ENCODE peak calls at places on chromosomes 4 and X, in five cellular contexts. B is IMR-90, R is H9, U is neuronal stem cell, V is H1. Z is an unnamed sample.

GRCh38 chrX:24643116-24643515 is 4.0 kb downstream of the PCYT1B start:
- DNase-seq in B (no peak), R (no peak), U (no peak), V (no peak), Z (peak; percentile 3)

GRCh38 chr4:32929738-32930688 is 2209.8 kb downstream of the PCDH7 start:
- DNase-seq in B (no peak), R (no peak), U (no peak), V (no peak), Z (no peak)

GRCh38 chrX:16867947-16868346 is 2.2 kb downstream of the RBBP7 start:
- DNase-seq in B (no peak), R (no peak), U (no peak), V (no peak), Z (no peak)

GRCh38 chrX:57752866-57753265 is 72.8 kb upstream of the NLRP2B start:
- DNase-seq in B (no peak), R (peak; percentile 29), U (no peak), V (no peak), Z (peak; percentile 6)

GRCh38 chrX:22063284-22063683 is 31.2 kb downstream of the PHEX start:
- DNase-seq in B (no peak), R (no peak), U (peak; percentile 12), V (no peak), Z (no peak)

GRCh38 chr4:38815879-38816782 is 11.5 kb upstream of the TLR1 start:
- DNase-seq in B (peak; percentile 77), R (no peak), U (no peak), V (no peak), Z (no peak)

GRCh38 chr4:22515145-22515887 is 550 bp downstream of the ADGRA3 start:
- DNase-seq in B (peak; percentile 64), R (peak; percentile 71), U (peak; percentile 60), V (no peak), Z (peak; percentile 88)

GRCh38 chr4:159871141-159871540 is 768.3 kb downstream of the RAPGEF2 start:
- DNase-seq in B (no peak), R (no peak), U (no peak), V (no peak), Z (no peak)

GRCh38 chr4:86035688-86036087 is 324.2 kb downstream of the MAPK10 start:
- DNase-seq in B (peak; percentile 80), R (no peak), U (no peak), V (no peak), Z (no peak)

GRCh38 chr4:150164956-150165355 is 86.7 kb downstream of the DCLK2 start:
- DNase-seq in B (no peak), R (no peak), U (no peak), V (no peak), Z (no peak)

GRCh38 chrX:17014216-17014615 is 67.8 kb downstream of the REPS2 start:
- DNase-seq in B (no peak), R (no peak), U (no peak), V (no peak), Z (peak; percentile 63)

GRCh38 chr4:149264093-149264733 is 551.4 kb downstream of the IQCM start:
- DNase-seq in B (peak; percentile 74), R (peak; percentile 46), U (peak; percentile 26), V (no peak), Z (peak; percentile 73)

GRCh38 chrX:20913760-20914159 is 460.5 kb upstream of the CNKSR2 start:
- DNase-seq in B (no peak), R (peak; percentile 27), U (peak; percentile 41), V (no peak), Z (peak; percentile 36)

GRCh38 chr4:25955705-25956104 is 41.7 kb downstream of the SMIM20 start:
- DNase-seq in B (no peak), R (no peak), U (no peak), V (no peak), Z (peak; percentile 84)

GRCh38 chr4:129239088-129239487 is 143.1 kb downstream of the C4orf33 start:
- DNase-seq in B (no peak), R (no peak), U (no peak), V (no peak), Z (no peak)

GRCh38 chr4:176769519-176769918 is 23.2 kb downstream of the VEGFC start:
- DNase-seq in B (peak; percentile 99), R (no peak), U (no peak), V (no peak), Z (no peak)

GRCh38 chrX:108584617-108585211 is 145.1 kb downstream of the COL4A5 start:
- DNase-seq in B (no peak), R (peak; percentile 52), U (peak; percentile 1), V (no peak), Z (peak; percentile 46)

GRCh38 chr4:152591361-152591760 is 55.5 kb upstream of the FBXW7 start:
- DNase-seq in B (peak; percentile 11), R (peak; percentile 85), U (peak; percentile 31), V (peak; percentile 33), Z (peak; percentile 90)

GRCh38 chrX:106168107-106168506 is at the start of gene PWWP3B:
- DNase-seq in B (no peak), R (peak; percentile 62), U (peak; percentile 26), V (peak; percentile 7), Z (peak; percentile 72)

GRCh38 chr4:6468376-6468775 is 4.0 kb downstream of the PPP2R2C start:
- DNase-seq in B (no peak), R (no peak), U (no peak), V (no peak), Z (no peak)

GRCh38 chr4:96649536-96649935 is 809.6 kb downstream of the PDHA2 start:
- DNase-seq in B (no peak), R (no peak), U (no peak), V (no peak), Z (no peak)

GRCh38 chr4:15400276-15400675 is 27.6 kb upstream of the C1QTNF7 start:
- DNase-seq in B (no peak), R (no peak), U (no peak), V (no peak), Z (no peak)

GRCh38 chr4:184310171-184310567 is 92.5 kb upstream of the ENPP6 start:
- DNase-seq in B (no peak), R (peak; percentile 62), U (no peak), V (no peak), Z (peak; percentile 55)

GRCh38 chrX:150429577-150429976 is 66.5 kb downstream of the MAMLD1 start:
- DNase-seq in B (peak; percentile 86), R (no peak), U (no peak), V (no peak), Z (no peak)

DNA sequence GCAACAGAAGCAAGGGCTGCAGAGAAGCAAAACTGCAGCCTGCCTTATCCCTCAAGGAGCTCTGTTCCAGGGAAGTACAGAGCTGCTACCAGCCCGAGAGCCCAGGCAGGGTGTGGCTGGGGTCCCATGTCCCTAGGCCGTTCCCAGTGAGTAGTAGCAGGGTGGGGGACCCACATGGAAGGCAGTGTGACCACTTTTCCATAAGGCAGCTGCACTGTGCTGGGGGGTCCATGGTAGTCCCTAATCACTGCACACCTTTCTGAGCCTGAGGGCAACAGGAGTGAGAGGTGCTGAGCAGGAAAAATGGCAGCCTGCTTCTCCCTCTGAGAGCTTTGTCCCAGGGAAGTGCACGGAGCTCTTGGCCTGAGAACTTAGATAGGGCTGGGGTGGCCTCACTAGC is 135.9 kb downstream of the SH3BGRL start:
- DNase-seq in B (no peak), R (no peak), U (no peak), V (no peak), Z (no peak)
- H3K4me2 ChIP-seq in B (no peak overlapping the region), R (no peak overlapping the region), U (no peak overlapping the region), V (no peak overlapping the region), Z (no peak overlapping the region)

DNA sequence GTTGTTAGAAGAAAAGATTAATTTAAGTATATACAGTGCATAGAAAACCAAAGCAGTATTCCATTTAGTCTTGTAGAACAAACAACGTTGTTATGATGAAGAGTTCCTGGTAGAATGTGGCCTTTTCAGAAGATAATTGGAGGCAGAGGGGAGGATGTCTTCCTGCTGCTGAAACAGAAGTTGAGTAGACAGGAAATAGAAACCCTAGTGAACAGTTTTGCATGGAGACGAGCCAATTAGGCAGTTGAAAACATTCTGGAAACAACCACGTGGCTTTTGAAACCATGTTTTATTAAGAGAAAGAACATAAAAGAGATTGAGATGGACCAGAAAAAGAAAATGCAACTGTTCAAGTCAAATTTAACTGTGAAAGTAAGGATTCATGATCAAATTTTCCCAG is 325.2 kb downstream of the CAMK2D start:
- DNase-seq in B (peak; percentile 70), R (no peak), U (no peak), V (no peak), Z (no peak)
- H3K27ac ChIP-seq in B (no peak overlapping the region), R (no peak overlapping the region), U (peak overlapping the region; percentile 26), V (no peak overlapping the region), Z (no peak overlapping the region)

GRCh38 chr4:121950680-121951569 is 935 bp downstream of the TRPC3 start:
- DNase-seq in B (peak; percentile 18), R (peak; percentile 56), U (peak; percentile 8), V (no peak), Z (peak; percentile 41)
- H3K23ac ChIP-seq in B (peak overlapping the region; percentile 71), R (no peak overlapping the region), U (peak overlapping the region; percentile 77), V (no peak overlapping the region), Z (no peak overlapping the region)

DNA sequence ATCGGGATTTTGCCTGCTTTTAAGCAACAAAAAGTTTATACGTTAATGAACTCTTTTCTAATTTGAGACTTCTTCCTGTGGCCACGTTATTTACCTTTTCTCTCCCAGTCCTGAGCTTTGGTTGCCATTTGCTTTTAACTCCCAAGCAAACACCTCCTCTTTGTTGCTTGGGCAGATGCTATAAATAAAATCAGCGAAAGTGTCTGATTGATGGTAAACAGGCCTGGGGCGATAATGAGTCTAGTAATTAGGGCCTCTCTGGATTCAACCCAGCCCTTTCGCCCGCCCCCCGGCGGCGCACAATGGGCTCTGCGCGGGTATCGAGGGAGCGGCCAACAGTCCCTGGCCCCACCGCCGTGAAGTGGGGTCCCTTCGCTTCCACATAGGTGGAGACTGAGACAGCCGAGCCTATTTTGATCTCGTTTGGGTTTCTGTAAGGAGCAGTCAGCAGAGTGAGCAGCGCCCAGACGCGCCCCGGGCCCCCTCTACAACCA is 791 bp downstream of the CLGN start:
- DNase-seq in B (no peak), R (no peak), U (peak; percentile 2), V (no peak), Z (peak; percentile 78)
- H3K4me2 ChIP-seq in B (peak overlapping the region; percentile 97), R (peak overlapping the region; percentile 48), U (peak overlapping the region; percentile 71), V (peak overlapping the region; percentile 91), Z (peak overlapping the region; percentile 99)

GRCh38 chr4:10097906-10098769 is 18.5 kb downstream of the WDR1 start:
- DNase-seq in B (no peak), R (no peak), U (no peak), V (no peak), Z (no peak)
- H3K27ac ChIP-seq in B (peak overlapping the region; percentile 57), R (no peak overlapping the region), U (no peak overlapping the region), V (no peak overlapping the region), Z (no peak overlapping the region)

GRCh38 chr4:121995790-121996537 is 44.1 kb upstream of the TRPC3 start:
- DNase-seq in B (peak; percentile 37), R (no peak), U (no peak), V (no peak), Z (no peak)

GRCh38 chr4:121990489-121990888 is 38.6 kb upstream of the TRPC3 start:
- DNase-seq in B (no peak), R (no peak), U (no peak), V (no peak), Z (no peak)

GRCh38 chr4:121988950-121989349 is 37.1 kb upstream of the TRPC3 start:
- DNase-seq in B (no peak), R (no peak), U (no peak), V (no peak), Z (no peak)

GRCh38 chr4:121989715-121990114 is 37.9 kb upstream of the TRPC3 start:
- DNase-seq in B (peak; percentile 56), R (no peak), U (no peak), V (no peak), Z (peak; percentile 13)

DNA sequence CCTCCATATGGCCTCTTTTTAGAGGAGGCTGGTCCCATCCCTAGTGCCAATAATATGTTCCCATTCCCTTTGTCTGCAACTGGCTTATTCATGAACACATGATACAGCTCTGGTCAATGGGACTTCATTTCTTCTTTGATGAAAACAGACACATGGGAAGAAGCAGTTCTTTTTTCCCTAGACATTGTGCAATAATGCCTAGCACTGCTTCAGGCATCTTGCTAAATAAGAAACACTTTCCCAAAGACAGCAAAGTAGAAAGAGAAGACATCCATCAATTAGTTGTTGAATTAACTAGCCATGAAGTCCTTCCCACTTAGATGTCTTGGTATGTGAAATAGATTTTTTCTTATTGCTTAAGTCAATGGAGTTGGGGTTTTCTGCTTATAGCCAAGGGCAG is 40.1 kb upstream of the TRPC3 start:
- DNase-seq in B (no peak), R (no peak), U (no peak), V (no peak), Z (no peak)
- H3K23ac ChIP-seq in B (no peak overlapping the region), R (no peak overlapping the region), U (no peak overlapping the region), V (no peak overlapping the region), Z (no peak overlapping the region)